ENCODE peak calls at places on chromosomes 13 and 19, in seven cellular contexts. N is stimulated activated CD4-positive, alpha-beta T cell treated with anti-CD3 and anti-CD28 coated beads, TNF-alpha, amount 100 ng/mL, for 1 hour; G is EH; R is heart left ventricle; E is right cardiac atrium; K is myocyte; B is natural killer cell treated with Interleukin-12 subunit alpha and Interleukin-12 subunit beta and Interleukin-15 and Interleukin-18, amount 100 ng/mL, for 72 hours. V is an unnamed sample.

GRCh38 chr13:108919036-108919907 is 289.9 kb downstream of the MYO16 start:
- DNase-seq in N (no peak), G (peak; percentile 50), R (no peak), E (no peak), K (no peak), B (no peak), V (no peak)

GRCh38 chr13:66927562-66927961 is 302.6 kb downstream of the PCDH9 start:
- DNase-seq in N (no peak), G (no peak), R (no peak), E (no peak), K (no peak), B (no peak), V (no peak)

GRCh38 chr13:49932066-49932465 is 4.1 kb downstream of the SPRYD7 start:
- DNase-seq in N (no peak), G (no peak), R (no peak), E (no peak), K (no peak), B (no peak), V (no peak)

GRCh38 chr13:58048670-58049069 is 417.1 kb downstream of the PCDH17 start:
- DNase-seq in N (no peak), G (no peak), R (no peak), E (no peak), K (no peak), B (no peak), V (no peak)

GRCh38 chr13:41311607-41312500 is 787 bp downstream of the NAA16 start:
- DNase-seq in N (peak; percentile 37), G (peak; percentile 61), R (peak; percentile 51), E (peak; percentile 51), K (peak; percentile 37), B (peak; percentile 73), V (peak; percentile 58)

GRCh38 chr13:103516009-103516795 is 450.0 kb upstream of the SLC10A2 start:
- DNase-seq in N (no peak), G (no peak), R (no peak), E (no peak), K (no peak), B (no peak), V (peak; percentile 21)

GRCh38 chr13:54029226-54029625 is 1000.6 kb downstream of the OLFM4 start:
- DNase-seq in N (no peak), G (no peak), R (no peak), E (no peak), K (no peak), B (no peak), V (peak; percentile 27)

GRCh38 chr19:40502081-40502480 is 35.3 kb downstream of the SPTBN4 start:
- DNase-seq in N (no peak), G (no peak), R (no peak), E (no peak), K (no peak), B (no peak), V (peak; percentile 88)

GRCh38 chr19:17049711-17050280 is 23.2 kb upstream of the CPAMD8 start:
- DNase-seq in N (no peak), G (peak; percentile 46), R (no peak), E (no peak), K (peak; percentile 5), B (no peak), V (no peak)

GRCh38 chr13:69109891-69110525 is 997.6 kb upstream of the ATXN8OS start:
- DNase-seq in N (no peak), G (no peak), R (no peak), E (no peak), K (no peak), B (no peak), V (no peak)

GRCh38 chr13:80399340-80400163 is 58.6 kb upstream of the SPRY2 start:
- DNase-seq in N (no peak), G (no peak), R (no peak), E (no peak), K (peak; percentile 79), B (no peak), V (peak; percentile 65)

GRCh38 chr13:46386426-46386995 is 541 bp downstream of the RUBCNL start:
- DNase-seq in N (no peak), G (no peak), R (no peak), E (no peak), K (no peak), B (no peak), V (no peak)